ENCODE peak calls at places on chromosome X, in six cellular contexts. X, Y, K, W, D and V are unnamed samples.

GRCh38 chrX:42597481-42597880 is 180.5 kb downstream of the PPP1R2C start:
- DNase-seq in K (no peak), Y (no peak), X (no peak), D (no peak), W (no peak), V (no peak)

GRCh38 chrX:69027181-69028005 is 137.9 kb downstream of the PJA1 start:
- DNase-seq in W (no peak), D (no peak), X (peak; percentile 46), Y (no peak), K (no peak), V (no peak)

GRCh38 chrX:10725071-10725470 is 104.7 kb upstream of the MID1 start:
- DNase-seq in D (no peak), X (no peak), W (no peak), K (no peak), Y (no peak), V (no peak)

GRCh38 chrX:148552775-148553174 is 52.4 kb downstream of the AFF2 start:
- DNase-seq in D (no peak), K (no peak), W (no peak), Y (no peak), X (peak; percentile 7), V (no peak)

GRCh38 chrX:12949927-12950656 is 24.8 kb upstream of the TMSB4X start:
- DNase-seq in Y (peak; percentile 94), W (peak; percentile 28), K (no peak), X (peak; percentile 95), D (no peak), V (no peak)

GRCh38 chrX:119062750-119063374 is 9.9 kb upstream of the CT47C1 start:
- DNase-seq in W (no peak), Y (no peak), D (peak; percentile 20), X (no peak), K (no peak), V (no peak)

GRCh38 chrX:9340619-9341304 is 124.1 kb upstream of the TBL1X start:
- DNase-seq in X (peak; percentile 55), Y (peak; percentile 86), W (peak; percentile 29), D (no peak), K (no peak), V (no peak)

GRCh38 chrX:80174925-80175574 is 160.5 kb downstream of the TBX22 start:
- DNase-seq in K (no peak), X (no peak), Y (no peak), W (no peak), D (no peak), V (no peak)

GRCh38 chrX:110941906-110942305 is 146.3 kb upstream of the CHRDL1 start:
- DNase-seq in K (no peak), X (no peak), D (no peak), W (no peak), Y (no peak), V (no peak)

GRCh38 chrX:3326721-3327120 is 19.7 kb downstream of the MXRA5 start:
- DNase-seq in D (no peak), Y (no peak), K (no peak), W (no peak), X (no peak), V (no peak)

GRCh38 chrX:133542476-133542875 is 127.2 kb upstream of the GPC4 start:
- DNase-seq in W (no peak), D (no peak), K (no peak), Y (no peak), X (no peak), V (no peak)

GRCh38 chrX:45900751-45901150 is 644.5 kb downstream of the ZNF674 start:
- DNase-seq in D (no peak), X (no peak), W (no peak), K (no peak), Y (no peak), V (no peak)

GRCh38 chrX:69145281-69145680 is 20.0 kb downstream of the PJA1 start:
- DNase-seq in K (no peak), W (no peak), D (no peak), Y (no peak), X (no peak), V (no peak)

GRCh38 chrX:123339201-123339905 is 155.3 kb downstream of the GRIA3 start:
- DNase-seq in Y (no peak), K (no peak), W (no peak), D (no peak), X (peak; percentile 14), V (no peak)

GRCh38 chrX:150205011-150205410 is 158.1 kb upstream of the MAMLD1 start:
- DNase-seq in K (no peak), W (no peak), D (no peak), X (no peak), Y (peak; percentile 29), V (no peak)

GRCh38 chrX:17596051-17596450 is 141.2 kb upstream of the SCML1 start:
- DNase-seq in Y (no peak), D (no peak), W (no peak), K (no peak), X (no peak), V (no peak)

GRCh38 chrX:23373129-23373804 is 38.6 kb downstream of the PTCHD1 start:
- DNase-seq in W (no peak), X (no peak), K (no peak), Y (no peak), D (no peak), V (no peak)

GRCh38 chrX:132415012-132415411 is 73.8 kb downstream of the MBNL3 start:
- DNase-seq in Y (no peak), X (no peak), D (no peak), W (no peak), K (no peak), V (no peak)